ENCODE peak calls at places on chromosomes 16 and 17, in six cellular contexts. O is A673; C is activated CD8-positive, alpha-beta memory T cell treated with anti-CD3 and anti-CD28 coated beads, Interleukin-2, amount 50 U/mL, for 4 hours; B is NCI-H1436; L is sciatic nerve; I is astrocyte of the spinal cord. J is an unnamed sample.
A peak's percentile ranks its signal among the peaks of the same experiment; 100 is the strongest.

GRCh38 chr17:1331708-1332107 is 52.2 kb downstream of the TRARG1 start:
- DNase-seq in L (peak; percentile 42), C (no peak), B (no peak), O (no peak), I (no peak), J (no peak)

GRCh38 chr17:63932008-63932561 is at the start of gene CD79B:
- DNase-seq in L (no peak), I (no peak), C (no peak), B (peak; percentile 85), O (peak; percentile 19), J (no peak)

GRCh38 chr17:11467639-11468038 is 130.6 kb upstream of the DNAH9 start:
- DNase-seq in C (no peak), O (no peak), L (no peak), B (no peak), I (no peak), J (no peak)

GRCh38 chr17:81858170-81858966 is 2.0 kb downstream of the P4HB start:
- DNase-seq in C (no peak), I (no peak), O (no peak), B (no peak), L (no peak), J (no peak)

GRCh38 chr16:2156025-2156848 is 655 bp downstream of the TRAF7 start:
- DNase-seq in B (no peak), I (peak; percentile 67), C (no peak), O (peak; percentile 41), L (peak; percentile 64), J (no peak)

GRCh38 chr16:67914758-67915622 is 16.7 kb downstream of the CTRL start:
- DNase-seq in B (no peak), I (no peak), C (no peak), O (no peak), L (no peak), J (no peak)

GRCh38 chr16:3194792-3195191 is 6.8 kb downstream of the OR1F1 start:
- DNase-seq in C (no peak), I (no peak), L (no peak), B (no peak), O (no peak), J (no peak)

GRCh38 chr16:65524231-65524630 is 402.4 kb upstream of the CDH11 start:
- DNase-seq in O (no peak), L (no peak), I (no peak), C (no peak), B (no peak), J (no peak)

GRCh38 chr16:11572301-11572995 is 14.3 kb downstream of the LITAF start:
- DNase-seq in B (no peak), C (peak; percentile 50), L (no peak), I (no peak), O (no peak), J (peak; percentile 37)

GRCh38 chr17:360141-360705 is 7.6 kb upstream of the RPH3AL start:
- DNase-seq in C (no peak), B (no peak), L (no peak), I (no peak), O (no peak), J (no peak)

GRCh38 chr17:70022175-70022574 is 52.9 kb upstream of the KCNJ16 start:
- DNase-seq in I (no peak), C (no peak), O (no peak), B (no peak), L (no peak), J (no peak)

GRCh38 chr17:64146418-64147109 is 16.6 kb upstream of the ERN1 start:
- DNase-seq in B (no peak), O (peak; percentile 62), I (peak; percentile 71), C (peak; percentile 58), L (peak; percentile 81), J (peak; percentile 50)

GRCh38 chr17:77400445-77400870 is 259.7 kb downstream of the SEC14L1 start:
- DNase-seq in O (peak; percentile 63), L (no peak), I (no peak), B (no peak), C (peak; percentile 83), J (peak; percentile 80)

GRCh38 chr17:64084086-64084939 is 45.6 kb downstream of the ERN1 start:
- DNase-seq in L (no peak), B (no peak), C (no peak), I (peak; percentile 26), O (no peak), J (no peak)

GRCh38 chr16:89374393-89374948 is 115.9 kb downstream of the ANKRD11 start:
- DNase-seq in L (no peak), O (no peak), C (no peak), I (peak; percentile 61), B (no peak), J (no peak)

GRCh38 chr17:50787106-50787505 is 19.8 kb upstream of the ANKRD40CL start:
- DNase-seq in C (no peak), O (no peak), L (no peak), I (no peak), B (no peak), J (no peak)

GRCh38 chr17:35083071-35083470 is 19.6 kb upstream of the RFFL start:
- DNase-seq in O (no peak), C (no peak), L (no peak), B (no peak), I (no peak), J (no peak)

GRCh38 chr16:23564964-23565363 is 7.4 kb downstream of the UBFD1 start:
- DNase-seq in O (no peak), L (no peak), B (no peak), I (no peak), C (no peak), J (no peak)

GRCh38 chr17:35119370-35120185 is at the start of gene RAD51D:
- DNase-seq in O (peak; percentile 73), L (peak; percentile 84), I (peak; percentile 59), C (peak; percentile 82), B (peak; percentile 89), J (peak; percentile 75)

GRCh38 chr17:75872434-75873351 is 5.7 kb downstream of the TRIM47 start:
- DNase-seq in C (no peak), L (no peak), B (no peak), I (peak; percentile 80), O (no peak), J (no peak)

GRCh38 chr16:66741131-66741900 is 10.1 kb downstream of the DYNC1LI2 start:
- DNase-seq in I (peak; percentile 96), L (peak; percentile 91), O (peak; percentile 39), C (no peak), B (no peak), J (no peak)

GRCh38 chr17:29620271-29620670 is 2.4 kb downstream of the CORO6 start:
- DNase-seq in I (peak; percentile 29), B (no peak), O (no peak), L (no peak), C (no peak), J (no peak)

GRCh38 chr17:78241277-78242023 is 10.0 kb downstream of the TMEM235 start:
- DNase-seq in L (no peak), C (no peak), B (peak; percentile 14), I (peak; percentile 31), O (peak; percentile 59), J (no peak)

GRCh38 chr17:40322417-40323315 is 13.7 kb downstream of the RARA start:
- DNase-seq in I (peak; percentile 84), L (no peak), C (peak; percentile 78), O (peak; percentile 87), B (peak; percentile 60), J (peak; percentile 73)

GRCh38 chr17:83195330-83196087 is 116.1 kb downstream of the METRNL start:
- DNase-seq in O (no peak), C (peak; percentile 13), L (peak; percentile 79), B (no peak), I (peak; percentile 76), J (no peak)

GRCh38 chr16:22018559-22018958 is 10.6 kb downstream of the MOSMO start:
- DNase-seq in I (no peak), B (no peak), C (no peak), L (no peak), O (no peak), J (no peak)

J was measured in activated T-cell treated with anti-CD3 and anti-CD28 coated beads, Interleukin-2, amount 50 U/mL, for 4 hours.